ENCODE peak calls at places on chromosomes 16 and 17, in five cellular contexts. One of them, this sample, is unnamed.

GRCh38 chr17:55264273-55264639 is 504 bp upstream of the HLF start:
- DNase-seq in naive thymus-derived CD8-positive, alpha-beta T cell: no peak
- DNase-seq in stimulated activated naive CD8-positive, alpha-beta T cell treated with anti-CD3 and anti-CD28 coated beads, Interleukin-15, amount 100 ng/mL, for 72 hours: no peak
- DNase-seq in posterior cingulate gyrus: no peak
- DNase-seq in hepatic stellate cell: no peak
- DNase-seq in this sample: peak; percentile 8

GRCh38 chr17:80696456-80696855 is 151.8 kb downstream of the RPTOR start:
- DNase-seq in hepatic stellate cell: no peak
- DNase-seq in naive thymus-derived CD8-positive, alpha-beta T cell: no peak
- DNase-seq in stimulated activated naive CD8-positive, alpha-beta T cell treated with anti-CD3 and anti-CD28 coated beads, Interleukin-15, amount 100 ng/mL, for 72 hours: no peak
- DNase-seq in posterior cingulate gyrus: no peak
- DNase-seq in this sample: no peak

GRCh38 chr17:73956595-73957465 is 246.6 kb upstream of the RPL38 start:
- DNase-seq in hepatic stellate cell: no peak
- DNase-seq in posterior cingulate gyrus: peak; percentile 47
- DNase-seq in naive thymus-derived CD8-positive, alpha-beta T cell: peak; percentile 72
- DNase-seq in stimulated activated naive CD8-positive, alpha-beta T cell treated with anti-CD3 and anti-CD28 coated beads, Interleukin-15, amount 100 ng/mL, for 72 hours: peak; percentile 34
- DNase-seq in this sample: peak; percentile 45

GRCh38 chr17:4635823-4636375 is 5.6 kb downstream of the ALOX15 start:
- DNase-seq in stimulated activated naive CD8-positive, alpha-beta T cell treated with anti-CD3 and anti-CD28 coated beads, Interleukin-15, amount 100 ng/mL, for 72 hours: no peak
- DNase-seq in posterior cingulate gyrus: no peak
- DNase-seq in naive thymus-derived CD8-positive, alpha-beta T cell: no peak
- DNase-seq in hepatic stellate cell: no peak
- DNase-seq in this sample: peak; percentile 74

GRCh38 chr17:1068356-1068755 is 71.4 kb downstream of the TIMM22 start:
- DNase-seq in naive thymus-derived CD8-positive, alpha-beta T cell: peak; percentile 34
- DNase-seq in posterior cingulate gyrus: no peak
- DNase-seq in hepatic stellate cell: no peak
- DNase-seq in stimulated activated naive CD8-positive, alpha-beta T cell treated with anti-CD3 and anti-CD28 coated beads, Interleukin-15, amount 100 ng/mL, for 72 hours: no peak
- DNase-seq in this sample: no peak

GRCh38 chr17:72031219-72031906 is 89.5 kb upstream of the SOX9 start:
- DNase-seq in naive thymus-derived CD8-positive, alpha-beta T cell: no peak
- DNase-seq in hepatic stellate cell: no peak
- DNase-seq in posterior cingulate gyrus: no peak
- DNase-seq in stimulated activated naive CD8-positive, alpha-beta T cell treated with anti-CD3 and anti-CD28 coated beads, Interleukin-15, amount 100 ng/mL, for 72 hours: no peak
- DNase-seq in this sample: no peak

GRCh38 chr16:14098081-14098480 is 27.0 kb downstream of the MRTFB start:
- DNase-seq in stimulated activated naive CD8-positive, alpha-beta T cell treated with anti-CD3 and anti-CD28 coated beads, Interleukin-15, amount 100 ng/mL, for 72 hours: no peak
- DNase-seq in naive thymus-derived CD8-positive, alpha-beta T cell: no peak
- DNase-seq in hepatic stellate cell: no peak
- DNase-seq in posterior cingulate gyrus: no peak
- DNase-seq in this sample: no peak

GRCh38 chr17:21174186-21174585 is 39.8 kb downstream of the TMEM11 start:
- DNase-seq in posterior cingulate gyrus: no peak
- DNase-seq in hepatic stellate cell: no peak
- DNase-seq in naive thymus-derived CD8-positive, alpha-beta T cell: no peak
- DNase-seq in stimulated activated naive CD8-positive, alpha-beta T cell treated with anti-CD3 and anti-CD28 coated beads, Interleukin-15, amount 100 ng/mL, for 72 hours: no peak
- DNase-seq in this sample: no peak

GRCh38 chr16:11507350-11507749 is 79.4 kb downstream of the LITAF start:
- DNase-seq in stimulated activated naive CD8-positive, alpha-beta T cell treated with anti-CD3 and anti-CD28 coated beads, Interleukin-15, amount 100 ng/mL, for 72 hours: no peak
- DNase-seq in posterior cingulate gyrus: no peak
- DNase-seq in naive thymus-derived CD8-positive, alpha-beta T cell: no peak
- DNase-seq in hepatic stellate cell: no peak
- DNase-seq in this sample: no peak

GRCh38 chr17:57537524-57538410 is 207.3 kb downstream of the CCDC182 start:
- DNase-seq in naive thymus-derived CD8-positive, alpha-beta T cell: no peak
- DNase-seq in stimulated activated naive CD8-positive, alpha-beta T cell treated with anti-CD3 and anti-CD28 coated beads, Interleukin-15, amount 100 ng/mL, for 72 hours: no peak
- DNase-seq in posterior cingulate gyrus: no peak
- DNase-seq in hepatic stellate cell: no peak
- DNase-seq in this sample: no peak

GRCh38 chr17:9244066-9245052 is 223.0 kb downstream of the NTN1 start:
- DNase-seq in naive thymus-derived CD8-positive, alpha-beta T cell: no peak
- DNase-seq in hepatic stellate cell: peak; percentile 89
- DNase-seq in posterior cingulate gyrus: no peak
- DNase-seq in stimulated activated naive CD8-positive, alpha-beta T cell treated with anti-CD3 and anti-CD28 coated beads, Interleukin-15, amount 100 ng/mL, for 72 hours: no peak
- DNase-seq in this sample: no peak

GRCh38 chr17:38786372-38786771 is 13.0 kb downstream of the PIP4K2B start:
- DNase-seq in hepatic stellate cell: no peak
- DNase-seq in stimulated activated naive CD8-positive, alpha-beta T cell treated with anti-CD3 and anti-CD28 coated beads, Interleukin-15, amount 100 ng/mL, for 72 hours: no peak
- DNase-seq in naive thymus-derived CD8-positive, alpha-beta T cell: no peak
- DNase-seq in posterior cingulate gyrus: no peak
- DNase-seq in this sample: no peak

GRCh38 chr17:70261170-70261569 is 91.8 kb downstream of the KCNJ2 start:
- DNase-seq in posterior cingulate gyrus: no peak
- DNase-seq in stimulated activated naive CD8-positive, alpha-beta T cell treated with anti-CD3 and anti-CD28 coated beads, Interleukin-15, amount 100 ng/mL, for 72 hours: no peak
- DNase-seq in naive thymus-derived CD8-positive, alpha-beta T cell: no peak
- DNase-seq in hepatic stellate cell: no peak
- DNase-seq in this sample: no peak

GRCh38 chr16:4093495-4094137 is 22.6 kb downstream of the ADCY9 start:
- DNase-seq in stimulated activated naive CD8-positive, alpha-beta T cell treated with anti-CD3 and anti-CD28 coated beads, Interleukin-15, amount 100 ng/mL, for 72 hours: no peak
- DNase-seq in naive thymus-derived CD8-positive, alpha-beta T cell: no peak
- DNase-seq in hepatic stellate cell: no peak
- DNase-seq in posterior cingulate gyrus: no peak
- DNase-seq in this sample: no peak

GRCh38 chr17:77498056-77498785 is 357.5 kb downstream of the SEC14L1 start:
- DNase-seq in hepatic stellate cell: no peak
- DNase-seq in naive thymus-derived CD8-positive, alpha-beta T cell: no peak
- DNase-seq in posterior cingulate gyrus: no peak
- DNase-seq in stimulated activated naive CD8-positive, alpha-beta T cell treated with anti-CD3 and anti-CD28 coated beads, Interleukin-15, amount 100 ng/mL, for 72 hours: no peak
- DNase-seq in this sample: peak; percentile 25

GRCh38 chr16:49443576-49443975 is 70.0 kb downstream of the C16orf78 start:
- DNase-seq in posterior cingulate gyrus: no peak
- DNase-seq in stimulated activated naive CD8-positive, alpha-beta T cell treated with anti-CD3 and anti-CD28 coated beads, Interleukin-15, amount 100 ng/mL, for 72 hours: no peak
- DNase-seq in naive thymus-derived CD8-positive, alpha-beta T cell: no peak
- DNase-seq in hepatic stellate cell: no peak
- DNase-seq in this sample: no peak

GRCh38 chr16:19507882-19508281 is 14.0 kb downstream of the GDE1 start:
- DNase-seq in naive thymus-derived CD8-positive, alpha-beta T cell: no peak
- DNase-seq in posterior cingulate gyrus: no peak
- DNase-seq in hepatic stellate cell: no peak
- DNase-seq in stimulated activated naive CD8-positive, alpha-beta T cell treated with anti-CD3 and anti-CD28 coated beads, Interleukin-15, amount 100 ng/mL, for 72 hours: no peak
- DNase-seq in this sample: no peak

GRCh38 chr17:76726231-76726765 is at the start of gene JMJD6:
- DNase-seq in stimulated activated naive CD8-positive, alpha-beta T cell treated with anti-CD3 and anti-CD28 coated beads, Interleukin-15, amount 100 ng/mL, for 72 hours: no peak
- DNase-seq in naive thymus-derived CD8-positive, alpha-beta T cell: peak; percentile 97
- DNase-seq in posterior cingulate gyrus: peak; percentile 96
- DNase-seq in hepatic stellate cell: peak; percentile 96
- DNase-seq in this sample: no peak

GRCh38 chr17:28341516-28341915 is 6.0 kb downstream of the TNFAIP1 start:
- DNase-seq in naive thymus-derived CD8-positive, alpha-beta T cell: no peak
- DNase-seq in hepatic stellate cell: no peak
- DNase-seq in stimulated activated naive CD8-positive, alpha-beta T cell treated with anti-CD3 and anti-CD28 coated beads, Interleukin-15, amount 100 ng/mL, for 72 hours: no peak
- DNase-seq in posterior cingulate gyrus: no peak
- DNase-seq in this sample: no peak

GRCh38 chr17:56978441-56979090 is 635 bp downstream of the SCPEP1 start:
- DNase-seq in stimulated activated naive CD8-positive, alpha-beta T cell treated with anti-CD3 and anti-CD28 coated beads, Interleukin-15, amount 100 ng/mL, for 72 hours: no peak
- DNase-seq in hepatic stellate cell: peak; percentile 20
- DNase-seq in posterior cingulate gyrus: no peak
- DNase-seq in naive thymus-derived CD8-positive, alpha-beta T cell: no peak
- DNase-seq in this sample: peak; percentile 30

GRCh38 chr16:89972244-89973234 is 24.0 kb downstream of the DEF8 start:
- DNase-seq in posterior cingulate gyrus: peak; percentile 83
- DNase-seq in hepatic stellate cell: peak; percentile 100
- DNase-seq in stimulated activated naive CD8-positive, alpha-beta T cell treated with anti-CD3 and anti-CD28 coated beads, Interleukin-15, amount 100 ng/mL, for 72 hours: peak; percentile 95
- DNase-seq in naive thymus-derived CD8-positive, alpha-beta T cell: peak; percentile 95
- DNase-seq in this sample: peak; percentile 98

GRCh38 chr16:85232369-85233142 is 120.3 kb upstream of the CIBAR2 start:
- DNase-seq in stimulated activated naive CD8-positive, alpha-beta T cell treated with anti-CD3 and anti-CD28 coated beads, Interleukin-15, amount 100 ng/mL, for 72 hours: no peak
- DNase-seq in posterior cingulate gyrus: no peak
- DNase-seq in naive thymus-derived CD8-positive, alpha-beta T cell: no peak
- DNase-seq in hepatic stellate cell: no peak
- DNase-seq in this sample: no peak

GRCh38 chr17:7885357-7886226 is 3.0 kb upstream of the CHD3 start:
- DNase-seq in posterior cingulate gyrus: no peak
- DNase-seq in naive thymus-derived CD8-positive, alpha-beta T cell: no peak
- DNase-seq in stimulated activated naive CD8-positive, alpha-beta T cell treated with anti-CD3 and anti-CD28 coated beads, Interleukin-15, amount 100 ng/mL, for 72 hours: peak; percentile 67
- DNase-seq in hepatic stellate cell: peak; percentile 57
- DNase-seq in this sample: peak; percentile 83

GRCh38 chr17:78408476-78409020 is 30.1 kb downstream of the PGS1 start:
- DNase-seq in stimulated activated naive CD8-positive, alpha-beta T cell treated with anti-CD3 and anti-CD28 coated beads, Interleukin-15, amount 100 ng/mL, for 72 hours: no peak
- DNase-seq in hepatic stellate cell: no peak
- DNase-seq in naive thymus-derived CD8-positive, alpha-beta T cell: no peak
- DNase-seq in posterior cingulate gyrus: no peak
- DNase-seq in this sample: no peak

GRCh38 chr16:3716831-3717234 is 491 bp downstream of the TRAP1 start:
- DNase-seq in stimulated activated naive CD8-positive, alpha-beta T cell treated with anti-CD3 and anti-CD28 coated beads, Interleukin-15, amount 100 ng/mL, for 72 hours: peak; percentile 37
- DNase-seq in naive thymus-derived CD8-positive, alpha-beta T cell: peak; percentile 63
- DNase-seq in hepatic stellate cell: peak; percentile 16
- DNase-seq in posterior cingulate gyrus: peak; percentile 14
- DNase-seq in this sample: no peak